ENCODE peak calls at places on chromosomes 7 and 10, in four cellular contexts. L, T, F and G are unnamed samples.
A peak's percentile ranks its signal among the peaks of the same experiment; 100 is the strongest.

GRCh38 chr10:43254881-43255643 is 11.8 kb downstream of the RASGEF1A start:
- DNase-seq in L (peak; percentile 78), F (no peak), T (peak; percentile 28), G (no peak)

GRCh38 chr7:80613519-80613918 is 24.9 kb upstream of the CD36 start:
- DNase-seq in T (no peak), F (no peak), L (no peak), G (no peak)

GRCh38 chr10:106595281-106595680 is 569.2 kb downstream of the SORCS1 start:
- DNase-seq in F (no peak), L (no peak), T (no peak), G (no peak)

GRCh38 chr10:97704341-97704740 is 9.2 kb upstream of the MARVELD1 start:
- DNase-seq in L (no peak), F (no peak), T (no peak), G (no peak)

GRCh38 chr10:50501478-50501877 is 122.3 kb downstream of the SGMS1 start:
- DNase-seq in L (no peak), F (peak; percentile 34), T (no peak), G (no peak)

GRCh38 chr10:85612378-85612775 is 754.2 kb downstream of the GRID1 start:
- DNase-seq in F (no peak), T (no peak), L (no peak), G (no peak)

GRCh38 chr7:111409714-111410422 is 152.4 kb downstream of the IMMP2L start:
- DNase-seq in L (no peak), F (no peak), T (no peak), G (no peak)

GRCh38 chr10:4033341-4033896 is 248.4 kb upstream of the KLF6 start:
- DNase-seq in F (no peak), L (no peak), T (no peak), G (no peak)

GRCh38 chr7:4747013-4747412 is 28.4 kb upstream of the AP5Z1 start:
- DNase-seq in T (no peak), L (no peak), F (no peak), G (no peak)

DNA sequence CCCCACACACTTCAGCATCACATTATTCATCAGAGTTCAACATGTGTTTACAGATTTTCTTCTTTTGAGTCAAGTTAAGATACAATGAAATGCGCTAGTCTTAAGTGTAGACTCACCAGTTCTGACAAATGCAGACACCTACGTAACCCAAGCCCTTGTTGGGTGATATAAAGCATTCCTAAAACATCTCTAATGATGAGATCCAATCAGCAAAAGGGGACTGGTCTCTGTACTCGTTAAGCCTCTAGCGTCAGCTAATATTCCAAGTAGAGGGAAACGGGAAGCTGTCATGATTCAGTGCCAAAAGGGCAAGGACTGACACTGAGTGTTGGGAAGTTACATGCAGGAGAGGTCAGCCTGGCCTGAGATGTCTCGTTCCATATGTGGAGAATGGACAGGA is 38.7 kb upstream of the TRIL start:
- DNase-seq in T (no peak), F (no peak), L (no peak), G (no peak)
- TF ChIP-seq EP300 in T (no peak), F (no peak), L (no peak), G (no peak)

GRCh38 chr10:102713483-102713813 is 749 bp downstream of the ARL3 start:
- DNase-seq in F (no peak), L (no peak), T (no peak), G (no peak)
- H3K4me1 ChIP-seq in F (peaks cover 29% of the 10 kb centered on the region), L (peaks cover 9% of the 10 kb centered on the region), T (peaks cover 17% of the 10 kb centered on the region), G (peaks cover 12% of the 10 kb centered on the region)

GRCh38 chr7:97118306-97118917 is 914 bp downstream of the SDHAF3 start:
- DNase-seq in L (no peak), T (no peak), F (no peak), G (no peak)

GRCh38 chr7:97119747-97120146 is 2.2 kb downstream of the SDHAF3 start:
- DNase-seq in L (no peak), T (no peak), F (no peak), G (no peak)

GRCh38 chr7:97116308-97116707 is 1.2 kb upstream of the SDHAF3 start:
- DNase-seq in L (no peak), T (no peak), F (no peak), G (no peak)

GRCh38 chr7:97117035-97117371 is 495 bp upstream of the SDHAF3 start:
- DNase-seq in L (no peak), F (no peak), T (no peak), G (peak; percentile 22)

DNA sequence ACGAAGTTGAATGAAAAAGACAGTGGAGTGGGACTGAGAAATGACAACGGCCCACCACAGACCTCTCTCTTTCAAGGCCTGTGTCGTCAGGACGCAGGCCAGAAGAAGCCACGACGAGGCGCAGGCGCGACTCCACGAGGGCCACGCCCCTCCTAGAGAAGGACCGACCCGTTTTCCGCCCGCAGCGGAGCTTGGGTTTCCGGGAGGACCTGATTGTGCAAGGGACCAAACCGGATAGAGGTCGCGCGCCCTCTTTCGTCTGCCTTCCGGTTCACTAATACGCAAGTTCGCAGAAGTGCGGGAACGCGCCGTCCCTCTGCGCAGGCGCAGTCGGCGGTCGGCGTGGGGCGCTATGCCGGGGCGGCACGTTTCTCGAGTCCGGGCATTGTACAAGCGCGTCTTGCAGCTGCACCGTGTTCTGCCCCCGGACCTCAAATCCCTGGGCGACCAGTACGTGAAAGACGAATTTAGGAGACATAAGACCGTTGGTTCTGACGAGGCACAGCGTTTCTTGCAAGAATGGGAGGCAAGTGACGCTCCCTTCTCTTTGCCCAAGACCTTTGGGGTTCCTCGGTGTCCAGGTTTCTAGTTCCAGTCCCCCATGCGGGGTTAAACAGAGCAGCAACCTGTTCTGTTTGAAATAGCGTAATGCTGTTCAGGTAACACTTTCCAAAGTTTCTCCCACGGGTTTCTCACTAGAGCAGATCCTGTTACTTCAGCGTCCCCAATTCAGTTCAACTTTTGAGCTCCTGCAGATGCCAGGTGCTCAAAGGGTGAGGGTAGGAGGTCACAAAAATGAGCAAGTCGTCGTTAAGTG is at the start of gene SDHAF3:
- DNase-seq in T (peak; percentile 97), F (peak; percentile 99), L (peak; percentile 99), G (peak; percentile 98)
- TF ChIP-seq EP300 in T (no peak), F (no peak), L (peak; percentile 34), G (no peak)

DNA sequence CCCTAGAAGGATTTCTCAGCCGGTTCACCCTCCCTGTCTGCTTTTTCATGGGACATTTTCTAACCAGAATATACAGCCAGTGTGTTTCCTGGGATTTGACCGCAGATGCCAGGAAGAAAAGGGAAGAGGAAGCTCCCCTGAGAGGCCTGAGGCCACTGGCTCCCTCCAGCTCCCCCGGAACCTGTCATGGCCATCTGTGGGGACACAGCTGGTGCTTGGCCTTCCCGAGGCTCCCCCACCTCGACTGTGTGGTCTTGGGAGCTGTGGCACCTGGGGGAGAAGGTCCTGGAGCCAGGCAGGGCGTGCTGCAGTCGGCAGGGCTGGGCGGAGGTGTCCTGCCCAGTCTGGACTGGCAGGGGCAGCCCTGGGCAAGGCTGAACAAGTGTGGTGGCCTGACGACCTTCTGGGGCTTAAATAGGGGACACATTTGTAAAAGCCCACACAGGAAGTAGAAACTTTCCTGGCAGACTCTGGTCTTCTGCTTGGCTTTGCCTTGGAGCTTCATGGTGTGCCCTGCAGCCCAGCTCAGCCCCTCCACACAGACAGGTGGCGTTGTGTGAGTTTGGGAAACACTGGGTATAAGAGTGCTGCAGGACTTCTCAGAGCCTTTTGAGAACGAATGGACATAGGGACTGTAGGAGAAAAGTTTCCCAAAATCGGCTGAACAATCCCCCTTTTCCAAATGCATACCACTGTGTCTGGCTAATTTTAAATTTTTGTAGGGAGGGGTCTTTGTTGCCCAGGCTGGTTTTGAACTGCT is 6.8 kb downstream of the BRI3 start:
- DNase-seq in T (peak; percentile 35), L (no peak), F (no peak), G (no peak)
- H3K4me1 ChIP-seq in T (peaks cover 36% of the 10 kb centered on the region), L (peaks cover 65% of the 10 kb centered on the region), F (peaks cover 49% of the 10 kb centered on the region), G (peaks cover 36% of the 10 kb centered on the region)

GRCh38 chr10:28811639-28812349 is 134.5 kb downstream of the BAMBI start:
- DNase-seq in F (no peak), L (no peak), T (no peak), G (no peak)
- TF ChIP-seq EP300 in F (no peak), L (no peak), T (no peak), G (no peak)

DNA sequence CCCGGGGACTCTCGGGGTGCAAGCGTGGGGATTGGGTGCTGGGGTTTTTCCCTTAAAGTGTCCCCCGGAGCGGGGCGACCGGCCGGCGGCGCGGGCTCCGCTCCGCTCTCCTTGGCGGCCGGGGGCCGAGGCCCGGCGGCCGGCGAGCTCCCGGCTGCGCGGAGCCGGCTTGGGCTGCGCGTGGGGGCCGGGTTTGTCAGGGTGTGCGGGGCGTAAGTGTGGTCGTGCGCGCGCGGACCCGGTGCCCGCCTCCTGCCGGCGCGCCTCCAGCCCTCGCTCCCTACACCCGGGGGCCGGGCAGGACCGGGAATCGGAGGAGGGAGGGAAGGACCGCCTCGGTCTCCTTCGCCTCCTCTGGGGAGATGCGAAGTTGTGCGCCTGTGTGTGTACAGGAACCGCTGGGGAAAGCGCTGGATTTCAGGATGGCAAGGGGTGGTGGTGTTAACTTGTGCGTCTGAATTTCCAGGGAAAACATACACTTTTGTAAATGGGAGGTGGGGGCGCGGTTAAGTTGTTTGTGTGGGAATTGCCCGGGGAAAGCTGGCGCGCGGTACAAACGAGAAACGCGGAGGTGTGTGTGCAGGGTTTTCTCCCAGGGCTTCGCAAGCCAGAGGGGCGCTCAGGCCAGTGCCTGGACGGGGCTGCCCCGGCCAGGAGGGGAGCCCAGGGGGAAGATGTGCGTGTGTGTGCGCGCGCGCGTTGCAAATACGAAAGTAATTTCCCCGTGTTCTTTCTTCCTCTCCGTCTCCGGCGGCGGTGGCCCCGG is 742 bp downstream of the ZMIZ1 start:
- DNase-seq in L (no peak), F (peak; percentile 29), T (peak; percentile 73), G (peak; percentile 58)
- H3K4me1 ChIP-seq in L (peaks cover 56% of the 10 kb centered on the region), F (peaks cover 44% of the 10 kb centered on the region), T (peaks cover 51% of the 10 kb centered on the region), G (peaks cover 25% of the 10 kb centered on the region)

GRCh38 chr7:136139392-136139791 is 162.2 kb upstream of the MTPN start:
- DNase-seq in F (no peak), L (no peak), T (no peak), G (no peak)

GRCh38 chr7:136140469-136140868 is 163.3 kb upstream of the MTPN start:
- DNase-seq in L (no peak), F (no peak), T (no peak), G (no peak)

GRCh38 chr7:136146925-136147324 is 169.8 kb upstream of the MTPN start:
- DNase-seq in T (no peak), L (no peak), F (no peak), G (no peak)

GRCh38 chr7:136142583-136142982 is 165.4 kb upstream of the MTPN start:
- DNase-seq in L (no peak), F (no peak), T (no peak), G (no peak)

GRCh38 chr7:136144182-136144581 is 167.0 kb upstream of the MTPN start:
- DNase-seq in F (no peak), T (no peak), L (no peak), G (no peak)
- TF ChIP-seq EP300 in F (no peak), T (no peak), L (no peak), G (no peak)

GRCh38 chr10:118871244-118871865 is 116.6 kb upstream of the CACUL1 start:
- DNase-seq in F (no peak), T (no peak), L (no peak), G (no peak)
- H3K4me1 ChIP-seq in F (peaks cover 32% of the 10 kb centered on the region), T (peaks cover 14% of the 10 kb centered on the region), L (peaks cover 16% of the 10 kb centered on the region), G (peaks cover 5% of the 10 kb centered on the region)